ENCODE peak calls at places on chromosomes 3 and 15, in eight cellular contexts. R, K, C, W, H, G, P and Z are unnamed samples.

GRCh38 chr15:83470895-83471294 is 23.8 kb downstream of the SH3GL3 start:
- DNase-seq in K (no peak), G (no peak), P (no peak), H (no peak), C (no peak), R (no peak), W (no peak), Z (no peak)

GRCh38 chr15:85500729-85501128 is 120.3 kb downstream of the AKAP13 start:
- DNase-seq in P (no peak), H (no peak), K (peak; percentile 84), G (no peak), C (no peak), R (peak; percentile 73), W (peak; percentile 78), Z (no peak)

GRCh38 chr15:68321229-68321628 is 43.7 kb downstream of the FEM1B start:
- DNase-seq in K (no peak), G (no peak), C (no peak), R (no peak), P (no peak), W (no peak), H (no peak), Z (no peak)

GRCh38 chr3:29764603-29765254 is 483.9 kb downstream of the RBMS3 start:
- DNase-seq in W (peak; percentile 78), R (no peak), C (no peak), H (no peak), P (no peak), G (peak; percentile 61), K (peak; percentile 94), Z (no peak)

GRCh38 chr15:40338041-40338657 is 2.6 kb downstream of the CCDC9B start:
- DNase-seq in G (peak; percentile 83), K (peak; percentile 76), R (peak; percentile 88), P (no peak), W (peak; percentile 77), H (peak; percentile 93), C (peak; percentile 86), Z (peak; percentile 69)

GRCh38 chr15:77415450-77416448 is 4.2 kb downstream of the PEAK1 start:
- DNase-seq in W (peak; percentile 56), P (no peak), K (peak; percentile 63), R (no peak), G (no peak), C (peak; percentile 69), H (no peak), Z (no peak)

GRCh38 chr15:38193496-38193895 is 59.1 kb upstream of the SPRED1 start:
- DNase-seq in G (no peak), W (peak; percentile 29), P (no peak), R (no peak), H (no peak), K (no peak), C (no peak), Z (no peak)

GRCh38 chr15:38129531-38130199 is 123.0 kb upstream of the SPRED1 start:
- DNase-seq in R (peak; percentile 50), W (peak; percentile 96), P (peak; percentile 84), G (peak; percentile 80), C (peak; percentile 85), H (no peak), K (peak; percentile 100), Z (no peak)

GRCh38 chr15:75195122-75195765 is 6.4 kb upstream of the C15orf39 start:
- DNase-seq in H (no peak), R (peak; percentile 90), W (no peak), G (peak; percentile 62), P (no peak), C (no peak), K (peak; percentile 40), Z (peak; percentile 49)

GRCh38 chr15:38844683-38845195 is 280.1 kb upstream of the RASGRP1 start:
- DNase-seq in K (no peak), C (no peak), W (peak; percentile 60), R (no peak), P (no peak), H (no peak), G (no peak), Z (no peak)

GRCh38 chr3:106945435-106945834 is 431.8 kb upstream of the CCDC54 start:
- DNase-seq in C (no peak), G (no peak), W (peak; percentile 79), K (peak; percentile 58), P (no peak), R (no peak), H (no peak), Z (no peak)

GRCh38 chr3:120418866-120419490 is 31.8 kb downstream of the FSTL1 start:
- DNase-seq in H (peak; percentile 53), R (peak; percentile 84), G (peak; percentile 69), W (no peak), P (peak; percentile 53), C (no peak), K (peak; percentile 52), Z (no peak)
- TF ChIP-seq CTCF in H (peak; percentile 54), R (peak; percentile 72), G (peak; percentile 26), W (peak; percentile 19), P (peak; percentile 30), C (no peak), K (peak; percentile 15), Z (peak; percentile 44)

GRCh38 chr15:73558529-73558928 is 74.7 kb downstream of the NPTN start:
- DNase-seq in K (no peak), R (no peak), P (no peak), H (no peak), C (no peak), W (no peak), G (no peak), Z (no peak)
- TF ChIP-seq CTCF in K (no peak), R (no peak), P (no peak), H (no peak), C (no peak), W (no peak), G (no peak), Z (no peak)

GRCh38 chr3:43260412-43260811 is 25.9 kb upstream of the SNRK start:
- DNase-seq in G (no peak), H (no peak), W (no peak), C (no peak), R (no peak), P (no peak), K (no peak), Z (no peak)
- TF ChIP-seq CTCF in G (no peak), H (no peak), W (peak; percentile 23), C (no peak), R (no peak), P (no peak), K (no peak), Z (no peak)

GRCh38 chr3:192915724-192916123 is 1.9 kb downstream of the MB21D2 start:
- DNase-seq in H (no peak), C (no peak), K (no peak), P (no peak), G (no peak), R (peak; percentile 16), W (no peak), Z (no peak)

GRCh38 chr3:192914873-192915272 is 2.8 kb downstream of the MB21D2 start:
- DNase-seq in K (no peak), P (no peak), W (no peak), G (no peak), C (no peak), H (no peak), R (no peak), Z (no peak)

GRCh38 chr3:192913540-192913939 is 4.1 kb downstream of the MB21D2 start:
- DNase-seq in G (no peak), H (no peak), R (no peak), P (no peak), W (no peak), C (no peak), K (no peak), Z (no peak)

GRCh38 chr3:192916455-192917257 is 1.0 kb downstream of the MB21D2 start:
- DNase-seq in K (peak; percentile 71), R (peak; percentile 74), C (peak; percentile 85), P (peak; percentile 52), G (peak; percentile 77), W (peak; percentile 78), H (peak; percentile 68), Z (peak; percentile 50)

DNA sequence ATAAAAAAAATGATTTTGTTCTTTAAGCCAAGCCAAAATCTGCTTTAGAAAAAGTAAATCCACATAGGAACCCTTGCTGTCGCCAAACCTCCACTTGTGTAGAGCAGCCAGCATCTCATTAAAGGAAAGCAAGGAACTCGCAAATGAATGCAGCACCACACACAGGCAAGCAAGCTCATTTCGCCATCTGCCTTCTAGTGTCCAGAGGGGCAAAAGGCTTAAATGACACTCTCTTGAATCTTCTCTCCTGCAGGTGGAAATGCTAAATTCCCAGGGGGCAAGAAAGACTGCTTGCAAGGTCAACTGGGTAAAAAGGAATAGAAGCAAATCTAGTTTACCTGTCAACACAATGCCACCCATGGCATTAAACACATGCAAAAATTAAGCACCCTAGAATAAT is 2.4 kb downstream of the MB21D2 start:
- DNase-seq in G (peak; percentile 63), C (no peak), W (peak; percentile 60), K (peak; percentile 68), P (no peak), H (peak; percentile 46), R (peak; percentile 81), Z (no peak)
- TF ChIP-seq CTCF in G (no peak), C (no peak), W (peak; percentile 28), K (peak; percentile 43), P (no peak), H (peak; percentile 52), R (peak; percentile 35), Z (no peak)

GRCh38 chr3:10189557-10190374 is 25.0 kb downstream of the IRAK2 start:
- DNase-seq in H (no peak), G (peak; percentile 81), R (no peak), P (peak; percentile 94), K (peak; percentile 84), C (peak; percentile 97), W (peak; percentile 82), Z (no peak)
- TF ChIP-seq CTCF in H (no peak), G (no peak), R (no peak), P (no peak), K (no peak), C (no peak), W (no peak), Z (no peak)

GRCh38 chr15:44545934-44546802 is 9.2 kb downstream of the EIF3J start:
- DNase-seq in W (peak; percentile 39), P (no peak), C (no peak), G (no peak), K (no peak), R (no peak), H (peak; percentile 50), Z (no peak)
- TF ChIP-seq CTCF in W (peak; percentile 48), P (no peak), C (no peak), G (peak; percentile 16), K (peak; percentile 39), R (peak; percentile 49), H (peak; percentile 47), Z (peak; percentile 38)

DNA sequence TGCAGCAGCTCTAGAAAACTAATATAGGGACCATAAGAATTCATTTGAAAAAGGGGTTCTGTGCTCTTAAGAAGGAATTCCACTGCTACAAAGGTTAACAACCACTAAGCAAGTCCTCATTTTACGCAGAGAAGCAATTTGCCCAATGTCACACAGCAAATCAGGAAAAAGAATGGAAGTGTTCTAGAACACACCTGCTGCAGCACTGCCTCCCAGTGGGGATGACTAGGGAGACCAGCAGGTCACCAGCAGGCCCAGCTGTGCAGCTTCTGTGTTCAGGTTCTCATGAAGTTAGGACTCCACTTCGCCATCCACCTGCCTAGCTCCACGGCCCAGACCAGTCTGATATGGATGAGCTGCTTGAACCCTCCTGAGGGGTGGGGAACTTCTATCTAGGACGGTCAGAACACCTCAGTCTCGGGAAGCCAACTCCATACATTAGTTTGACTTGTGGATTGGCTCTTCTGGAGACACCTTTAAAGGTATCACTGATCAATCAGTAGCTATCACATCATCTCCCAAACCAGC is 18.6 kb downstream of the POMGNT2 start:
- DNase-seq in R (no peak), C (no peak), H (no peak), P (no peak), G (no peak), K (peak; percentile 11), W (no peak), Z (no peak)
- TF ChIP-seq CTCF in R (no peak), C (no peak), H (no peak), P (peak; percentile 19), G (no peak), K (peak; percentile 19), W (no peak), Z (peak; percentile 31)

GRCh38 chr15:81298606-81299005 is 25.3 kb downstream of the STARD5 start:
- DNase-seq in G (no peak), K (no peak), P (no peak), C (peak; percentile 38), R (no peak), W (no peak), H (no peak), Z (no peak)
- TF ChIP-seq CTCF in G (no peak), K (no peak), P (no peak), C (no peak), R (no peak), W (no peak), H (no peak), Z (no peak)